ENCODE peak calls at places on chromosomes 16 and 17, in eight cellular contexts. One of them, this sample, is unnamed.

GRCh38 chr17:20040216-20040615 is 31.1 kb downstream of the SPECC1 start:
- DNase-seq in endothelial cell of umbilical vein: no peak
- DNase-seq in K562: no peak
- DNase-seq in breast epithelium: no peak
- DNase-seq in SK-N-SH: no peak
- DNase-seq in vagina: no peak
- DNase-seq in HCT116: no peak
- DNase-seq in upper lobe of left lung: no peak
- DNase-seq in this sample: no peak

GRCh38 chr16:16164244-16164643 is 59.0 kb downstream of the ABCC6 start:
- DNase-seq in endothelial cell of umbilical vein: no peak
- DNase-seq in K562: no peak
- DNase-seq in HCT116: no peak
- DNase-seq in SK-N-SH: no peak
- DNase-seq in upper lobe of left lung: no peak
- DNase-seq in breast epithelium: no peak
- DNase-seq in vagina: no peak
- DNase-seq in this sample: no peak

GRCh38 chr17:68480885-68481284 is 23.6 kb upstream of the WIPI1 start:
- DNase-seq in endothelial cell of umbilical vein: no peak
- DNase-seq in K562: no peak
- DNase-seq in breast epithelium: no peak
- DNase-seq in SK-N-SH: no peak
- DNase-seq in upper lobe of left lung: no peak
- DNase-seq in vagina: no peak
- DNase-seq in HCT116: no peak
- DNase-seq in this sample: no peak

GRCh38 chr17:44502598-44503079 is 567 bp downstream of the GPATCH8 start:
- DNase-seq in endothelial cell of umbilical vein: peak; percentile 55
- DNase-seq in HCT116: no peak
- DNase-seq in upper lobe of left lung: peak; percentile 21
- DNase-seq in breast epithelium: no peak
- DNase-seq in vagina: no peak
- DNase-seq in K562: no peak
- DNase-seq in SK-N-SH: no peak
- DNase-seq in this sample: no peak

GRCh38 chr17:9240659-9241370 is 219.5 kb downstream of the NTN1 start:
- DNase-seq in HCT116: no peak
- DNase-seq in upper lobe of left lung: peak; percentile 37
- DNase-seq in vagina: no peak
- DNase-seq in breast epithelium: peak; percentile 77
- DNase-seq in SK-N-SH: no peak
- DNase-seq in endothelial cell of umbilical vein: peak; percentile 39
- DNase-seq in K562: peak; percentile 30
- DNase-seq in this sample: peak; percentile 94

GRCh38 chr17:60468371-60468770 is 46.1 kb downstream of the CHCT1 start:
- DNase-seq in endothelial cell of umbilical vein: peak; percentile 87
- DNase-seq in vagina: no peak
- DNase-seq in breast epithelium: no peak
- DNase-seq in upper lobe of left lung: no peak
- DNase-seq in K562: no peak
- DNase-seq in SK-N-SH: no peak
- DNase-seq in HCT116: no peak
- DNase-seq in this sample: no peak

GRCh38 chr16:19521471-19522368 is at the start of gene GDE1:
- DNase-seq in SK-N-SH: peak; percentile 95
- DNase-seq in endothelial cell of umbilical vein: peak; percentile 92
- DNase-seq in K562: peak; percentile 98
- DNase-seq in upper lobe of left lung: peak; percentile 99
- DNase-seq in breast epithelium: peak; percentile 91
- DNase-seq in HCT116: peak; percentile 69
- DNase-seq in vagina: no peak
- DNase-seq in this sample: peak; percentile 98

GRCh38 chr16:13594798-13595197 is 325.2 kb upstream of the ERCC4 start:
- DNase-seq in HCT116: no peak
- DNase-seq in upper lobe of left lung: no peak
- DNase-seq in endothelial cell of umbilical vein: no peak
- DNase-seq in SK-N-SH: no peak
- DNase-seq in breast epithelium: no peak
- DNase-seq in vagina: no peak
- DNase-seq in K562: no peak
- DNase-seq in this sample: no peak

GRCh38 chr17:63700528-63701441 is 860 bp upstream of the LIMD2 start:
- DNase-seq in upper lobe of left lung: peak; percentile 50
- DNase-seq in K562: no peak
- DNase-seq in endothelial cell of umbilical vein: peak; percentile 63
- DNase-seq in breast epithelium: no peak
- DNase-seq in HCT116: no peak
- DNase-seq in SK-N-SH: peak; percentile 97
- DNase-seq in vagina: no peak
- DNase-seq in this sample: no peak

GRCh38 chr17:9336817-9337216 is 238.8 kb downstream of the STX8 start:
- DNase-seq in HCT116: no peak
- DNase-seq in endothelial cell of umbilical vein: no peak
- DNase-seq in breast epithelium: no peak
- DNase-seq in vagina: no peak
- DNase-seq in upper lobe of left lung: no peak
- DNase-seq in SK-N-SH: no peak
- DNase-seq in K562: no peak
- DNase-seq in this sample: no peak

GRCh38 chr17:7138800-7139381 is 24.3 kb upstream of the ASGR2 start:
- DNase-seq in HCT116: no peak
- DNase-seq in SK-N-SH: no peak
- DNase-seq in endothelial cell of umbilical vein: no peak
- DNase-seq in K562: no peak
- DNase-seq in upper lobe of left lung: peak; percentile 40
- DNase-seq in breast epithelium: no peak
- DNase-seq in vagina: no peak
- DNase-seq in this sample: no peak

GRCh38 chr16:88282221-88283041 is 100.3 kb upstream of the ZNF469 start:
- DNase-seq in HCT116: no peak
- DNase-seq in vagina: no peak
- DNase-seq in endothelial cell of umbilical vein: no peak
- DNase-seq in K562: peak; percentile 26
- DNase-seq in SK-N-SH: peak; percentile 86
- DNase-seq in upper lobe of left lung: no peak
- DNase-seq in breast epithelium: no peak
- DNase-seq in this sample: no peak

GRCh38 chr17:74485841-74486240 is 19.4 kb downstream of the CD300A start:
- DNase-seq in endothelial cell of umbilical vein: no peak
- DNase-seq in HCT116: no peak
- DNase-seq in upper lobe of left lung: no peak
- DNase-seq in vagina: peak; percentile 74
- DNase-seq in K562: no peak
- DNase-seq in breast epithelium: no peak
- DNase-seq in SK-N-SH: no peak
- DNase-seq in this sample: no peak

GRCh38 chr17:28216528-28216927 is 102.5 kb upstream of the TMEM97 start:
- DNase-seq in SK-N-SH: no peak
- DNase-seq in K562: no peak
- DNase-seq in breast epithelium: no peak
- DNase-seq in upper lobe of left lung: no peak
- DNase-seq in endothelial cell of umbilical vein: no peak
- DNase-seq in HCT116: no peak
- DNase-seq in vagina: no peak
- DNase-seq in this sample: no peak

GRCh38 chr16:85126731-85127662 is 14.7 kb upstream of the CIBAR2 start:
- DNase-seq in K562: peak; percentile 67
- DNase-seq in HCT116: no peak
- DNase-seq in vagina: no peak
- DNase-seq in endothelial cell of umbilical vein: peak; percentile 88
- DNase-seq in upper lobe of left lung: no peak
- DNase-seq in breast epithelium: peak; percentile 68
- DNase-seq in SK-N-SH: peak; percentile 87
- DNase-seq in this sample: no peak

GRCh38 chr17:386145-386876 is 33.7 kb upstream of the RPH3AL start:
- DNase-seq in upper lobe of left lung: peak; percentile 83
- DNase-seq in breast epithelium: peak; percentile 51
- DNase-seq in vagina: no peak
- DNase-seq in endothelial cell of umbilical vein: peak; percentile 34
- DNase-seq in SK-N-SH: peak; percentile 97
- DNase-seq in HCT116: peak; percentile 6
- DNase-seq in K562: peak; percentile 91
- DNase-seq in this sample: no peak

GRCh38 chr17:76640550-76641380 is 2.8 kb downstream of the ST6GALNAC1 start:
- DNase-seq in vagina: no peak
- DNase-seq in HCT116: no peak
- DNase-seq in upper lobe of left lung: no peak
- DNase-seq in SK-N-SH: no peak
- DNase-seq in breast epithelium: no peak
- DNase-seq in K562: no peak
- DNase-seq in endothelial cell of umbilical vein: peak; percentile 50
- DNase-seq in this sample: no peak

GRCh38 chr17:1002771-1003555 is 6.0 kb downstream of the TIMM22 start:
- DNase-seq in breast epithelium: no peak
- DNase-seq in K562: no peak
- DNase-seq in endothelial cell of umbilical vein: peak; percentile 92
- DNase-seq in vagina: no peak
- DNase-seq in upper lobe of left lung: no peak
- DNase-seq in HCT116: no peak
- DNase-seq in SK-N-SH: no peak
- DNase-seq in this sample: no peak

GRCh38 chr17:42779942-42780815 is at the start of gene WNK4:
- DNase-seq in vagina: no peak
- DNase-seq in endothelial cell of umbilical vein: peak; percentile 23
- DNase-seq in SK-N-SH: peak; percentile 89
- DNase-seq in upper lobe of left lung: no peak
- DNase-seq in HCT116: no peak
- DNase-seq in K562: peak; percentile 93
- DNase-seq in breast epithelium: no peak
- DNase-seq in this sample: no peak

GRCh38 chr16:89094252-89094901 is 725 bp downstream of the ACSF3 start:
- DNase-seq in K562: no peak
- DNase-seq in upper lobe of left lung: no peak
- DNase-seq in HCT116: no peak
- DNase-seq in vagina: no peak
- DNase-seq in breast epithelium: no peak
- DNase-seq in SK-N-SH: peak; percentile 63
- DNase-seq in endothelial cell of umbilical vein: peak; percentile 37
- DNase-seq in this sample: no peak

GRCh38 chr16:69916445-69916844 is 34.7 kb upstream of the CLEC18A start:
- DNase-seq in endothelial cell of umbilical vein: no peak
- DNase-seq in SK-N-SH: no peak
- DNase-seq in vagina: no peak
- DNase-seq in HCT116: no peak
- DNase-seq in K562: no peak
- DNase-seq in breast epithelium: no peak
- DNase-seq in upper lobe of left lung: no peak
- DNase-seq in this sample: no peak

GRCh38 chr17:80565347-80566053 is 20.9 kb downstream of the RPTOR start:
- DNase-seq in breast epithelium: no peak
- DNase-seq in vagina: no peak
- DNase-seq in SK-N-SH: no peak
- DNase-seq in K562: no peak
- DNase-seq in HCT116: no peak
- DNase-seq in endothelial cell of umbilical vein: no peak
- DNase-seq in upper lobe of left lung: no peak
- DNase-seq in this sample: no peak

DNA sequence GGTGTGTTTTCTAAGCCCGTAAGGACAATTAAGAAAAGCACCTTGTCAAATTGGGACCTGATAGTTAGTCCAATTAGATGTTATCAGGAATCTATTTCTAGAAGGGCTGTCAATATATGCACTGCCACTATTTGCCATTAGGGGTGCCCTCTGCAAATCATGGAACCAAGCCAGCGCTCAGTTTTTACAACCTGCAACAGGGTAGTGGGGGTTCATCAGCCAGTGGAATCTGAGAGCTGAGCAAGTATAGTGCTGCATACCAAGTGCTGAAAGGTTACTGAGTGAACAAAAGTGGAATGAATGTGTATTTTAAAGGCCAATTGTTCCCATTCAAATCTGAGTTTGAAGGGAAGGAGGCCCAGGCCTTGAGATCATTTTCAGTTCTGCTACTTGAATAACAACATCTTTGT is 10.4 kb downstream of the PRR11 start:
- DNase-seq in breast epithelium: no peak
- DNase-seq in SK-N-SH: peak; percentile 76
- DNase-seq in endothelial cell of umbilical vein: peak; percentile 80
- DNase-seq in upper lobe of left lung: no peak
- DNase-seq in vagina: no peak
- DNase-seq in HCT116: peak; percentile 49
- DNase-seq in K562: peak; percentile 18
- DNase-seq in this sample: peak; percentile 55
- TF ChIP-seq POLR2AphosphoS5 in breast epithelium: no peak
- TF ChIP-seq POLR2AphosphoS5 in SK-N-SH: no peak
- TF ChIP-seq POLR2AphosphoS5 in endothelial cell of umbilical vein: no peak
- TF ChIP-seq POLR2AphosphoS5 in upper lobe of left lung: no peak
- TF ChIP-seq POLR2AphosphoS5 in vagina: no peak
- TF ChIP-seq POLR2AphosphoS5 in HCT116: peak; percentile 31
- TF ChIP-seq POLR2AphosphoS5 in K562: no peak
- TF ChIP-seq POLR2AphosphoS5 in this sample: no peak

DNA sequence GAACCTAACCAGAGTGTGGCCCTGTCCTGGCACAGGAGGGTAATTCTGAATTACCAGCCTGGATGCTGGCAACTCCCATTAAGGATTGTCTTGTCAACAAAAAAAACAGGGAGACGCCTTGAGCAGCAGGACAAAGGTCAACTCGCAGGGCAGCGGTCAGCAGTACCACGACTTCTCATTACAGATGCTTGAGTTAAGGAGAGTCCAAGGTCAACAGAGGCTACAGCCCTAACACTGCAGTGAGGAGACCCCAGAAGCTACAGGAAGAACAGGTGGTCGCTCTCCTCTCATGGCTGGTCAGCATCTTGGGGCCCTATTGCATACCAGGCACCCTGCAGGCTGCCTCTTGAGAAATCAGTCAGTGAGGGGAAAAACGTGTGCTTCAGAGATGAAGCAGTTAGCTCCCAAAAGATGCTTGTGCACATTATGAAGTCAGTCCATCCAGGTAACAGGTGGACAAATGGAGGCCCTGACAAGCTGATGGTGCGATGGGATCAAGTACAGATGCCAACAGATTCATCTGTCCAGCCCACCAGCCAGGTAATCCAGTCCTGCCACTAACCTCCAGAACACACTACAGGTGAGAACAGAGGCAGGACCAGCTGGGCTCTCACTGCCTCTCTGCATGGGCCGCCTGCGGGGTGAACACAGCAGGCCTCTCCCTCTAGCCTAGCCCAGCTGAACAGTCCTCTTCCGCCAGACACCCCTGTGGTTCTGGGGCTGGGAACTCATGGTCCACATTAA is 4.2 kb downstream of the CSNK1D start:
- DNase-seq in endothelial cell of umbilical vein: no peak
- DNase-seq in K562: no peak
- DNase-seq in vagina: no peak
- DNase-seq in SK-N-SH: no peak
- DNase-seq in HCT116: no peak
- DNase-seq in breast epithelium: no peak
- DNase-seq in upper lobe of left lung: no peak
- DNase-seq in this sample: no peak
- TF ChIP-seq POLR2AphosphoS5 in endothelial cell of umbilical vein: no peak
- TF ChIP-seq POLR2AphosphoS5 in K562: no peak
- TF ChIP-seq POLR2AphosphoS5 in vagina: no peak
- TF ChIP-seq POLR2AphosphoS5 in SK-N-SH: no peak
- TF ChIP-seq POLR2AphosphoS5 in HCT116: no peak
- TF ChIP-seq POLR2AphosphoS5 in breast epithelium: no peak
- TF ChIP-seq POLR2AphosphoS5 in upper lobe of left lung: no peak
- TF ChIP-seq POLR2AphosphoS5 in this sample: no peak

GRCh38 chr16:77858060-77858459 is 69.7 kb downstream of the VAT1L start:
- DNase-seq in endothelial cell of umbilical vein: no peak
- DNase-seq in HCT116: no peak
- DNase-seq in SK-N-SH: no peak
- DNase-seq in K562: no peak
- DNase-seq in vagina: no peak
- DNase-seq in upper lobe of left lung: no peak
- DNase-seq in breast epithelium: no peak
- DNase-seq in this sample: no peak
- TF ChIP-seq POLR2AphosphoS5 in endothelial cell of umbilical vein: no peak
- TF ChIP-seq POLR2AphosphoS5 in HCT116: no peak
- TF ChIP-seq POLR2AphosphoS5 in SK-N-SH: no peak
- TF ChIP-seq POLR2AphosphoS5 in K562: no peak
- TF ChIP-seq POLR2AphosphoS5 in vagina: no peak
- TF ChIP-seq POLR2AphosphoS5 in upper lobe of left lung: no peak
- TF ChIP-seq POLR2AphosphoS5 in breast epithelium: no peak
- TF ChIP-seq POLR2AphosphoS5 in this sample: no peak

GRCh38 chr17:31072186-31072585 is 22.6 kb upstream of the NF1 start:
- DNase-seq in HCT116: no peak
- DNase-seq in endothelial cell of umbilical vein: no peak
- DNase-seq in breast epithelium: peak; percentile 73
- DNase-seq in SK-N-SH: no peak
- DNase-seq in K562: no peak
- DNase-seq in vagina: no peak
- DNase-seq in upper lobe of left lung: no peak
- DNase-seq in this sample: no peak
- TF ChIP-seq POLR2AphosphoS5 in HCT116: no peak
- TF ChIP-seq POLR2AphosphoS5 in endothelial cell of umbilical vein: no peak
- TF ChIP-seq POLR2AphosphoS5 in breast epithelium: peak; percentile 19
- TF ChIP-seq POLR2AphosphoS5 in SK-N-SH: no peak
- TF ChIP-seq POLR2AphosphoS5 in K562: no peak
- TF ChIP-seq POLR2AphosphoS5 in vagina: peak; percentile 42
- TF ChIP-seq POLR2AphosphoS5 in upper lobe of left lung: no peak
- TF ChIP-seq POLR2AphosphoS5 in this sample: no peak

This sample was measured in esophagus muscularis mucosa.